ENCODE peak calls at places on chromosome 6, in nine cellular contexts. Q is pancreas, Z is heart left ventricle, L is endodermal cell, S is GM12878, H is IMR-90, B is right lobe of liver, C is right atrium auricular region, W is fibroblast of lung. T is an unnamed sample.

GRCh38 chr6:6741264-6741663 is 152.7 kb downstream of the LY86 start:
- DNase-seq in Q (no peak), Z (no peak), L (peak; percentile 76), S (no peak), H (no peak), B (no peak), C (no peak), W (no peak), T (no peak)

GRCh38 chr6:101422811-101423210 is 29.3 kb downstream of the GRIK2 start:
- DNase-seq in Q (no peak), Z (no peak), L (no peak), S (no peak), H (peak; percentile 52), B (no peak), C (no peak), W (no peak), T (no peak)

GRCh38 chr6:109606362-109606761 is 84.6 kb downstream of the AK9 start:
- DNase-seq in Q (no peak), Z (no peak), L (no peak), S (no peak), H (no peak), B (no peak), C (no peak), W (no peak), T (no peak)

GRCh38 chr6:158707120-158707519 is 57.3 kb downstream of the SYTL3 start:
- DNase-seq in Q (no peak), Z (peak; percentile 50), L (peak; percentile 89), S (no peak), H (peak; percentile 56), B (no peak), C (no peak), W (peak; percentile 53), T (no peak)

GRCh38 chr6:4644962-4645361 is 131.2 kb upstream of the CDYL start:
- DNase-seq in Q (no peak), Z (no peak), L (no peak), S (no peak), H (peak; percentile 20), B (no peak), C (no peak), W (no peak), T (no peak)

GRCh38 chr6:44126320-44127149 is 717 bp downstream of the MRPL14 start:
- DNase-seq in Q (no peak), Z (peak; percentile 47), L (peak; percentile 84), S (peak; percentile 40), H (peak; percentile 82), B (peak; percentile 70), C (peak; percentile 66), W (peak; percentile 64), T (no peak)

GRCh38 chr6:122620902-122621301 is 10.7 kb downstream of the PKIB start:
- DNase-seq in Q (no peak), Z (no peak), L (no peak), S (no peak), H (peak; percentile 23), B (no peak), C (no peak), W (peak; percentile 62), T (no peak)

GRCh38 chr6:141110486-141110885 is 1022.2 kb upstream of the GJE1 start:
- DNase-seq in Q (no peak), Z (no peak), L (no peak), S (no peak), H (peak; percentile 57), B (no peak), C (no peak), W (no peak), T (no peak)

DNA sequence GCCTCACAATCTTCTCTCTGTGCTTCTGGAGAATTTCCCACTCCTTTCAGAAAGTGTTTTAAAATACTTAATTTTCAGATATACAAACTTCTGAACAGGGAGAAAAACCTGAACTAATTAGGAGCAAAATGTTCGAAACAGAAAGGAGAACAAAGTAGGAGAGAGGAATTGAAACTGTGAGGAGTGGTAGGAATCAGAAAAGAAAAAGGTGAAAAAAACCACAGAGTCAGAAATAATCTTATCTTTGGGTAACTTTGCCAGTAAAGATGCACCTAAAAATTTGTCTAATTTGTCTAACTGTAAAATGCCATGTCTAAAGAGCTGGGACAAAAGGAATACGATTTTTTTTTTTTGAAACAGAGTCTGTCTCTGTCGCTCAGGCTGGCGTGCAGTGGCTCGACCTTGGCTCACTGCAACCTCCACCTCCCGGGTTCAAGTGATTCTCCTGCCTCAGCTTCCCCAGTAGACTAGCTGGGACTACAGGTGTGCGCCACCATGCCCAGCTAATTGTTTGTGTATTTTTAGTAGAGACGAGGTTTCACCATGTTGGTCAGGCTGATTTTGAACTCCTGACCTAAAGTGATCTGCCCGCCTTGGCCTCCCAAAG is 4.7 kb upstream of the RIPOR2 start:
- DNase-seq in Q (no peak), Z (no peak), L (no peak), S (no peak), H (no peak), B (no peak), C (no peak), W (no peak), T (no peak)
- H3K4me3 ChIP-seq in Q (no peak overlapping the region), Z (no peak overlapping the region), L (no peak overlapping the region), S (peak overlapping the region; percentile 38), H (no peak overlapping the region), B (no peak overlapping the region), C (no peak overlapping the region), W (no peak overlapping the region), T (no peak overlapping the region)

DNA sequence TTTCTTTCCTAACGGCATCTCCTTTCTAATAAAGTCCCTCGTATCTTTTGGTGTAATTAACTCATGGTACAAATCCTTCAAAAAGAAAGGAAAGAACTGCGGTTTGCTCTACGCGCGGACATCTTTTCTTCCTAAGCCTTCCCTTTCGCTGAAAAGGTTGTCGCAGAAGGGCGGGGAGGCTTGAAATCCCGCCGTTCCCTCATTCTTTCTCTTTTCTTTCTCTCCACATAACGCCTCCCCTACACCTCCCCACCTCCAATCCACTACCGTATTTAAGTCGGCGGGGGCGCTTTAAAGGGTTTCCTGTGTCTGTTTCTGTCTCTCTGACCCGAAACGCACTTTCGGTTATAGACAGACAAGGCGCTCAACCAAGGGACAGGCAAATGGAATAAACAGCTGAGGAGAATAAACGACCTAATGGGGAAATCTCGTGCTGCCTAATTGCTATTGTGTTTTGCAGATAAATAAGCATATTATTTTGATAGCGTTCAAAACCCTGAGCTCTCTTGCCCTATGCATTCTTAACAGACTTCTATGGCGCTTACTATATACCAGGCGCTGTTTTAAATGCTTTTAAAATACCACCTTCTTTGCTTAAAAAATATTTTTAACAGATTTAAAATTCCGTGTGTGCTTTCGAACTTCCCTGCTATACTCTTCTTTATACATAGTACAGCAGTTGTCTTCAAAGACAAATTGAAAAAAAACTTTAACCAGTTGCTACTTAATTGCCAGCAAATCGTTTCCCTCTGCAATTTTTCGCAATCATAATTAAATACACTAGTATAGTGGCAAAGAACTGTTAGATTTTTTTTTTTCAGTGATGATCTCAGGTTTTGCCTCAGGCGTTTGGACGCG is 2.5 kb upstream of the HEY2 start:
- DNase-seq in Q (peak; percentile 57), Z (peak; percentile 83), L (peak; percentile 92), S (no peak), H (peak; percentile 39), B (peak; percentile 85), C (peak; percentile 82), W (peak; percentile 50), T (no peak)
- TF ChIP-seq CTCF in Q (no peak), Z (no peak), L (no peak), S (no peak), H (no peak), B (no peak), C (no peak), W (no peak), T (no peak)

GRCh38 chr6:41547799-41548097 is 1.6 kb downstream of the FOXP4 start:
- DNase-seq in Q (peak; percentile 45), Z (no peak), L (no peak), S (no peak), H (no peak), B (no peak), C (no peak), W (no peak), T (no peak)

GRCh38 chr6:41545703-41546474 is at the start of gene FOXP4:
- DNase-seq in Q (peak; percentile 88), Z (peak; percentile 91), L (peak; percentile 96), S (peak; percentile 73), H (peak; percentile 95), B (peak; percentile 95), C (peak; percentile 88), W (peak; percentile 95), T (peak; percentile 35)

GRCh38 chr6:41548098-41548840 is 2.1 kb downstream of the FOXP4 start:
- DNase-seq in Q (peak; percentile 60), Z (no peak), L (peak; percentile 71), S (no peak), H (no peak), B (peak; percentile 81), C (no peak), W (no peak), T (no peak)

GRCh38 chr6:41546475-41546865 is 289 bp downstream of the FOXP4 start:
- DNase-seq in Q (no peak), Z (no peak), L (no peak), S (no peak), H (no peak), B (no peak), C (no peak), W (peak; percentile 45), T (no peak)

GRCh38 chr6:41546866-41547798 is 951 bp downstream of the FOXP4 start:
- DNase-seq in Q (peak; percentile 73), Z (peak; percentile 47), L (peak; percentile 84), S (no peak), H (peak; percentile 30), B (peak; percentile 75), C (no peak), W (peak; percentile 34), T (no peak)
- H3K27me3 ChIP-seq in Q (no peaks in the 10 kb centered on the region), Z (no peaks in the 10 kb centered on the region), L (peaks cover 26% of the 10 kb centered on the region), S (no peaks in the 10 kb centered on the region), H (peaks cover 6% of the 10 kb centered on the region), B (no peaks in the 10 kb centered on the region), C (no peaks in the 10 kb centered on the region), W (peaks cover 14% of the 10 kb centered on the region), T (no peaks in the 10 kb centered on the region)

GRCh38 chr6:150598858-150599198 is 857 bp upstream of the PLEKHG1 start:
- DNase-seq in Q (no peak), Z (no peak), L (no peak), S (no peak), H (no peak), B (no peak), C (no peak), W (no peak), T (no peak)

GRCh38 chr6:150600003-150600301 is 267 bp downstream of the PLEKHG1 start:
- DNase-seq in Q (no peak), Z (no peak), L (no peak), S (no peak), H (no peak), B (no peak), C (no peak), W (no peak), T (no peak)

GRCh38 chr6:150596439-150596838 is 3.2 kb upstream of the PLEKHG1 start:
- DNase-seq in Q (no peak), Z (no peak), L (no peak), S (no peak), H (no peak), B (no peak), C (no peak), W (no peak), T (no peak)

GRCh38 chr6:150599199-150600002 is at the start of gene PLEKHG1:
- DNase-seq in Q (peak; percentile 68), Z (peak; percentile 84), L (peak; percentile 87), S (no peak), H (no peak), B (peak; percentile 87), C (peak; percentile 65), W (peak; percentile 38), T (no peak)

DNA sequence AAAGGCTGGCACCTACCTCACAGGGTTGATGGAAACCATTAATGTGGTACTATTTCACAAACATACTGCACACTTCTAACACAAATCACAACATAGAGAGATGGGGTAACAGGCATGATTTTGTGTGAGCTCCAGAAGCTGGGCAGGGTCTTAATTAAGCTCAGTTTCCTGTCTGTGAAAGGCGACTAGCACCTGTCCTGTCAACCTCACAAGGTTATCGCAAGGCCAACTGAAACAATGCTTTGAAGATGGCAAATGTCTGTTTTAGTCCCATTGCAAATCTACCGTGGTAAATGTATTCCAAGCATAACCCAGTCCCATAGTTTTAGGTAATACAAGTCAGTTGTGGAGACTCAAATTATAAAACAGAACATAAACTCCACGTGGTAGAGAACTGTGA is 1.3 kb upstream of the PLEKHG1 start:
- DNase-seq in Q (no peak), Z (no peak), L (no peak), S (no peak), H (no peak), B (no peak), C (no peak), W (no peak), T (no peak)
- H3K4me3 ChIP-seq in Q (no peak overlapping the region), Z (no peak overlapping the region), L (no peak overlapping the region), S (no peak overlapping the region), H (no peak overlapping the region), B (no peak overlapping the region), C (no peak overlapping the region), W (no peak overlapping the region), T (no peak overlapping the region)